ENCODE peak calls at places on chromosomes 16 and 17, in ten cellular contexts. T is MCF 10A; F is stimulated activated CD8-positive, alpha-beta memory T cell treated with anti-CD3 and anti-CD28 coated beads, Interleukin-4, amount 100 ng/mL, for 24 hours; V is iPS-NIHi11; J is GM18507; P is GM23248; O is stimulated activated CD4-positive, alpha-beta T cell treated with anti-CD3 and anti-CD28 coated beads, Interleukin-1b, Interleukin-23, amount 100 ng/mL, for 1 hour; Z is fibroblast of mammary gland; C is nephron progenitor cell; Q is neuronal stem cell. Y is an unnamed sample.

GRCh38 chr16:86508947-86509758 is 1.2 kb upstream of the FOXF1 start:
- DNase-seq in T (peak), F (no peak), V (no peak), J (no peak), P (peak), O (no peak), Z (peak), C (peak), Q (peak), Y (no peak)

GRCh38 chr16:56041556-56042140 is 149.6 kb upstream of the GNAO1 start:
- DNase-seq in T (peak), F (peak), V (peak), J (no peak), P (peak), O (no peak), Z (no peak), C (peak), Q (peak), Y (no peak)

GRCh38 chr17:72343911-72344310 is 223.1 kb downstream of the SOX9 start:
- DNase-seq in T (no peak), F (no peak), V (no peak), J (no peak), P (no peak), O (no peak), Z (peak), C (no peak), Q (no peak), Y (no peak)

GRCh38 chr17:61406871-61407210 is 7.2 kb downstream of the TBX2 start:
- DNase-seq in T (no peak), F (no peak), V (no peak), J (no peak), P (no peak), O (no peak), Z (no peak), C (no peak), Q (no peak), Y (no peak)

GRCh38 chr17:33520404-33521032 is 227.4 kb upstream of the ASIC2 start:
- DNase-seq in T (no peak), F (peak), V (peak), J (peak), P (peak), O (peak), Z (peak), C (peak), Q (peak), Y (no peak)

GRCh38 chr16:64993464-64993863 is 128.4 kb downstream of the CDH11 start:
- DNase-seq in T (no peak), F (no peak), V (no peak), J (no peak), P (no peak), O (no peak), Z (no peak), C (no peak), Q (no peak), Y (no peak)

GRCh38 chr17:48326311-48326710 is 103.7 kb downstream of the SKAP1 start:
- DNase-seq in T (no peak), F (no peak), V (no peak), J (no peak), P (no peak), O (no peak), Z (no peak), C (no peak), Q (no peak), Y (no peak)

GRCh38 chr16:13154799-13155198 is 253.4 kb downstream of the SHISA9 start:
- DNase-seq in T (peak), F (no peak), V (no peak), J (no peak), P (no peak), O (no peak), Z (peak), C (no peak), Q (no peak), Y (no peak)

GRCh38 chr16:72072514-72073342 is 9.7 kb downstream of the HPR start:
- DNase-seq in T (no peak), F (no peak), V (no peak), J (no peak), P (peak), O (no peak), Z (peak), C (no peak), Q (no peak), Y (no peak)

GRCh38 chr17:78883533-78884131 is 19.4 kb downstream of the CEP295NL start:
- DNase-seq in T (peak), F (no peak), V (peak), J (no peak), P (peak), O (no peak), Z (peak), C (peak), Q (peak), Y (no peak)

GRCh38 chr17:77564278-77564920 is 394.1 kb upstream of the TNRC6C start:
- DNase-seq in T (no peak), F (no peak), V (no peak), J (no peak), P (no peak), O (no peak), Z (no peak), C (no peak), Q (no peak), Y (no peak)

GRCh38 chr16:57795431-57795878 is 6.8 kb downstream of the KIFC3 start:
- DNase-seq in T (peak), F (peak), V (peak), J (peak), P (peak), O (no peak), Z (peak), C (peak), Q (no peak), Y (no peak)

GRCh38 chr17:40862985-40863733 is 3.9 kb downstream of the KRT12 start:
- DNase-seq in T (no peak), F (no peak), V (peak), J (no peak), P (no peak), O (no peak), Z (no peak), C (peak), Q (peak), Y (no peak)

GRCh38 chr17:47621293-47622178 is 28.2 kb upstream of the KPNB1 start:
- DNase-seq in T (peak), F (no peak), V (peak), J (no peak), P (peak), O (no peak), Z (peak), C (peak), Q (peak), Y (no peak)

GRCh38 chr17:79255471-79255870 is 180.8 kb downstream of the ENGASE start:
- DNase-seq in T (no peak), F (no peak), V (no peak), J (no peak), P (no peak), O (no peak), Z (no peak), C (no peak), Q (no peak), Y (no peak)

GRCh38 chr16:55433535-55433934 is 45.5 kb upstream of the MMP2 start:
- DNase-seq in T (no peak), F (no peak), V (no peak), J (no peak), P (no peak), O (no peak), Z (no peak), C (no peak), Q (no peak), Y (no peak)

GRCh38 chr17:50973557-50974494 is 107.7 kb upstream of the TOB1 start:
- DNase-seq in T (no peak), F (no peak), V (no peak), J (no peak), P (no peak), O (no peak), Z (no peak), C (no peak), Q (no peak), Y (no peak)

GRCh38 chr16:10037771-10038170 is 144.5 kb downstream of the GRIN2A start:
- DNase-seq in T (no peak), F (no peak), V (no peak), J (no peak), P (no peak), O (no peak), Z (peak), C (no peak), Q (no peak), Y (no peak)

GRCh38 chr16:8929086-8929748 is 34.5 kb downstream of the USP7 start:
- DNase-seq in T (no peak), F (no peak), V (no peak), J (no peak), P (no peak), O (no peak), Z (no peak), C (peak), Q (no peak), Y (no peak)

Y was measured in activated CD4-positive, CD25-positive, alpha-beta regulatory T cell.